ENCODE peak calls at places on chromosome 6, in eight cellular contexts. T is heart right ventricle; L is mesendoderm; O is effector memory CD4-positive, alpha-beta T cell; I is heart left ventricle; G is upper lobe of right lung; Y is neural progenitor cell; U is fibroblast of lung. X is an unnamed sample.

GRCh38 chr6:160004419-160005160 is 35.7 kb downstream of the IGF2R start:
- DNase-seq in Y (no peak), L (no peak), I (no peak), U (no peak), T (no peak), O (no peak), G (peak; percentile 77), X (no peak)

GRCh38 chr6:47780510-47781356 is 1.1 kb upstream of the OPN5 start:
- DNase-seq in G (no peak), I (peak; percentile 14), O (no peak), L (peak; percentile 83), Y (peak; percentile 66), T (peak; percentile 23), U (peak; percentile 81), X (peak; percentile 20)

GRCh38 chr6:13935190-13935880 is 10.6 kb downstream of the RNF182 start:
- DNase-seq in L (no peak), I (no peak), T (no peak), O (no peak), G (no peak), U (no peak), Y (no peak), X (no peak)

GRCh38 chr6:83071707-83072106 is 4.2 kb downstream of the DOP1A start:
- DNase-seq in L (no peak), U (no peak), Y (no peak), I (no peak), O (no peak), G (no peak), T (no peak), X (no peak)

GRCh38 chr6:170000071-170000843 is 248.8 kb downstream of the ERMARD start:
- DNase-seq in G (no peak), T (no peak), Y (no peak), I (no peak), U (no peak), L (no peak), O (no peak), X (no peak)

GRCh38 chr6:72769459-72770125 is 147.7 kb downstream of the KCNQ5 start:
- DNase-seq in Y (no peak), I (no peak), O (no peak), T (no peak), G (no peak), U (no peak), L (no peak), X (no peak)

GRCh38 chr6:80214436-80215022 is 108.1 kb downstream of the BCKDHB start:
- DNase-seq in T (peak; percentile 37), L (peak; percentile 62), G (no peak), Y (peak; percentile 74), O (no peak), U (peak; percentile 76), I (no peak), X (no peak)

GRCh38 chr6:20719980-20720379 is 185.7 kb downstream of the CDKAL1 start:
- DNase-seq in Y (no peak), L (peak; percentile 7), T (no peak), I (no peak), U (no peak), G (no peak), O (no peak), X (no peak)

GRCh38 chr6:11313207-11313606 is 80.7 kb upstream of the NEDD9 start:
- DNase-seq in G (no peak), U (no peak), L (no peak), T (no peak), I (no peak), O (no peak), Y (no peak), X (no peak)

GRCh38 chr6:66985816-66986215 is 1278.8 kb upstream of the EYS start:
- DNase-seq in G (no peak), U (no peak), O (no peak), L (no peak), I (no peak), Y (no peak), T (no peak), X (no peak)

GRCh38 chr6:5116243-5116991 is 31.3 kb downstream of the PPP1R3G start:
- DNase-seq in T (no peak), I (no peak), G (no peak), Y (no peak), O (no peak), U (no peak), L (no peak), X (no peak)

GRCh38 chr6:127924031-127924430 is 23.2 kb upstream of the THEMIS start:
- DNase-seq in Y (no peak), I (no peak), G (no peak), O (no peak), T (no peak), L (no peak), U (no peak), X (no peak)
- H3K4me1 ChIP-seq in Y (no peaks in the 10 kb centered on the region), I (no peaks in the 10 kb centered on the region), G (no peaks in the 10 kb centered on the region), O (peaks cover 38% of the 10 kb centered on the region), T (no peaks in the 10 kb centered on the region), L (no peaks in the 10 kb centered on the region), U (no peaks in the 10 kb centered on the region), X (peaks cover 64% of the 10 kb centered on the region)

DNA sequence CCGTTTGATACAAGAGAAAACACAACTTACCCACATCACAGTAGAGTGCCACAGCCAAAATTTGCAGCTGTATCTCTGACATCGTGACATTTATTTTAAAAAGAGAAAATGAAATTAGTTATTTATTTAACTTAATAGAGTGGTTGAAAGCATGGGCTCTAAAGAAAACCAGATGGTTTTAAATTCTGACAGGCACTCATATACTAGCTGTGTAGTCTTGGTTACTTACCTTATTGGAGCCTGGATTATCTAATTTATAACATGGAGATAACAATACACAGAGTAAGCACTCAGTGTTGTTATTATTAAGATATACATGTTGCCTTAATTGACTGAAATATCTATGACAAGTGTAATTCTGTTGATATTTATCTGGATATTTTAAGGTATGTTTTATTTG is 334.9 kb downstream of the GRIK2 start:
- DNase-seq in O (no peak), Y (no peak), L (no peak), T (no peak), U (no peak), I (no peak), G (no peak), X (no peak)
- H3K4me1 ChIP-seq in O (no peaks in the 10 kb centered on the region), Y (peaks cover 16% of the 10 kb centered on the region), L (no peaks in the 10 kb centered on the region), T (no peaks in the 10 kb centered on the region), U (no peaks in the 10 kb centered on the region), I (no peaks in the 10 kb centered on the region), G (no peaks in the 10 kb centered on the region), X (no peaks in the 10 kb centered on the region)

DNA sequence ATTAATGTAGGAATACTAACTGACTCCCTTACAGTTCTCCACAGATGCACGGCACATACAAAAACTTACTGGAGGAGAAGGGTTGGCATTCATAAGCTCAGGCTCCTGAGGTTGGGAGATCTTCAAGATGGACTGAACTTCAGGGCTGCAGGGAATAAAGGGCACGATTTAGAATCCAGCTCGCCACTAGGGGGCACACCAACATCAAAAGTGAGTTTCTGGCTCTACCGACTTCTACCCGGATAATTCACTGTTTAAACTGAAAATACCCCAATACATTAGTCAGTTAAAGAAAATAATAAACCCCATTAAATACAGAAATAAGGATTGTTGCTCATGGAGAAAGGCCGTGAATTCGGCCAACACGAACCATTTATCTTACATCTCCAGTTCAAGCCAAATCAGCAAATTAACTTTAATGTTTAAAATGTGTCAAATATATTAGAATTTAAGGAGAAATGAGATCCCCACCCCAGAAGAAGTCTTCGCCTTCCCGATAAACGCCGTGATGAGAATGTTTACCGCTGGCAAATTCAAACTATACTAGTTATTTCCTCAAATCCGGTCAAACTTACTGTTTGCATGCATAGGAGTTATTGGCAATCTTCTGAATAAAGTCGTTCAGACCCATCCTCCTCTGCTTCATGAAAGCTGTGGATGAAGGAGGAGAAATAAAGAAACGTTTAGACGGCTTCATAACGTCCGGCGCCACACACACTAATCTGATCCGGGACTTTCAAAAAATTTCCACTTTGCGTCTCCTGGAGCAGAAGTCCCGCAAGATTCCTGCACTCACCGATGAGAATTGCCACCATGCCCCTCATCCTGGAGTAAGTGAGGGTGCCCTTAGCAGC is 121.7 kb upstream of the SLC2A12 start:
- DNase-seq in L (peak; percentile 88), I (peak; percentile 83), Y (peak; percentile 87), U (peak; percentile 92), G (peak; percentile 78), T (peak; percentile 90), O (peak; percentile 80), X (peak; percentile 81)
- H3K4me1 ChIP-seq in L (no peaks in the 10 kb centered on the region), I (peaks cover 60% of the 10 kb centered on the region), Y (peaks cover 4% of the 10 kb centered on the region), U (peaks cover 11% of the 10 kb centered on the region), G (peaks cover 56% of the 10 kb centered on the region), T (peaks cover 14% of the 10 kb centered on the region), O (peaks cover 30% of the 10 kb centered on the region), X (peaks cover 42% of the 10 kb centered on the region)

GRCh38 chr6:127177030-127177928 is 58.8 kb downstream of the RSPO3 start:
- DNase-seq in G (no peak), L (no peak), T (no peak), Y (no peak), I (no peak), O (no peak), U (peak; percentile 97), X (no peak)

GRCh38 chr6:127182501-127182900 is 64.0 kb downstream of the RSPO3 start:
- DNase-seq in L (no peak), T (no peak), U (peak; percentile 48), G (no peak), O (no peak), Y (no peak), I (no peak), X (no peak)

GRCh38 chr6:127178746-127179145 is 60.3 kb downstream of the RSPO3 start:
- DNase-seq in G (no peak), T (no peak), U (no peak), I (no peak), Y (no peak), L (no peak), O (no peak), X (no peak)

GRCh38 chr6:127177929-127178231 is 59.4 kb downstream of the RSPO3 start:
- DNase-seq in U (no peak), T (no peak), Y (no peak), O (no peak), I (no peak), G (no peak), L (no peak), X (no peak)

DNA sequence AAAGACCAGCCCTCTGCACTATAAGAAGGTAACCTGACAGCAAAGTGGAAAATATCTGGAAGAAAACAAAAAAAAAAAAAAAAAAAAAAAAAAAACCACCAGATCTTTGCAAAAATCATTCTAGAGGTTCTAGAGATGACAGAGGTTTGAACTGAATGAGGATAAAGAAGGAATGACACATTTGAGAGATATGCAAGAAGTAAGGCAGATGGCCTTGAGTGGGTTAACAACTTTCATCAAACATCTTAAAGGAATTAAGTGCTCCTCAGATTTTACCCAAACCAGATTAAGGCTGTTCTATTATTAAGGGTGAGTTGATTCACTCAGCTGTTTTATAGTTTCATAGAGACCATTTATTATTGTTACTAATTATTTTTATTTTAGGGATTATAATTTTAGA is 62.0 kb downstream of the RSPO3 start:
- DNase-seq in U (no peak), Y (no peak), G (no peak), L (no peak), T (no peak), O (no peak), I (no peak), X (no peak)
- H3K4me1 ChIP-seq in U (peaks cover 3% of the 10 kb centered on the region), Y (no peaks in the 10 kb centered on the region), G (no peaks in the 10 kb centered on the region), L (no peaks in the 10 kb centered on the region), T (no peaks in the 10 kb centered on the region), O (no peaks in the 10 kb centered on the region), I (peaks cover 4% of the 10 kb centered on the region), X (no peaks in the 10 kb centered on the region)